ENCODE peak calls at places on chromosomes 4 and X, in seven cellular contexts. Q, N, T, V, Z, D and G are unnamed samples. For H3K9me3, the result is how much of the 10 kb centered on the place peaks cover.

GRCh38 chrX:123138473-123138872 is 45.6 kb upstream of the GRIA3 start:
- DNase-seq in Z (no peak), T (no peak), V (no peak), N (no peak), D (no peak), Q (no peak), G (no peak)

GRCh38 chr4:22502895-22503814 is 12.7 kb downstream of the ADGRA3 start:
- DNase-seq in Q (no peak), T (no peak), Z (no peak), N (no peak), D (no peak), V (no peak), G (no peak)

GRCh38 chrX:38271154-38271716 is 50.6 kb upstream of the SRPX start:
- DNase-seq in D (no peak), V (no peak), Z (no peak), T (no peak), N (no peak), Q (no peak), G (no peak)

GRCh38 chr4:55122235-55122634 is 3.2 kb downstream of the KDR start:
- DNase-seq in V (no peak), T (no peak), Q (no peak), D (no peak), Z (no peak), N (no peak), G (no peak)

GRCh38 chr4:174451897-174452296 is 70.4 kb downstream of the HPGD start:
- DNase-seq in Q (no peak), N (no peak), Z (no peak), T (no peak), D (no peak), V (no peak), G (no peak)

GRCh38 chr4:130747842-130748241 is 1651.9 kb downstream of the C4orf33 start:
- DNase-seq in Z (no peak), D (no peak), Q (no peak), V (no peak), N (no peak), T (no peak), G (no peak)

GRCh38 chr4:145440292-145441007 is 41.2 kb upstream of the SMAD1 start:
- DNase-seq in N (no peak), Z (no peak), D (no peak), Q (no peak), T (no peak), V (no peak), G (no peak)

GRCh38 chr4:7462509-7462971 is 27.8 kb upstream of the PSAPL1 start:
- DNase-seq in N (no peak), T (peak), D (no peak), Q (no peak), Z (no peak), V (no peak), G (no peak)

GRCh38 chrX:110317079-110317819 is 636 bp downstream of the AMMECR1 start:
- DNase-seq in Q (peak), V (peak), Z (peak), N (peak), D (peak), T (peak), G (peak)

GRCh38 chr4:92014060-92014459 is 289.7 kb upstream of the GRID2 start:
- DNase-seq in T (no peak), N (no peak), V (no peak), D (no peak), Z (no peak), Q (peak), G (no peak)

GRCh38 chr4:168608771-168609170 is 111.9 kb downstream of the PALLD start:
- DNase-seq in Z (no peak), T (no peak), D (no peak), Q (no peak), N (no peak), V (no peak), G (no peak)

GRCh38 chrX:107710617-107711391 is 64.8 kb downstream of the TSC22D3 start:
- DNase-seq in D (peak), N (no peak), V (peak), Z (peak), T (peak), Q (no peak), G (peak)

GRCh38 chrX:131298846-131299245 is 9.7 kb upstream of the IGSF1 start:
- DNase-seq in Z (no peak), D (no peak), N (no peak), V (no peak), Q (no peak), T (no peak), G (no peak)

GRCh38 chrX:111543212-111543762 is 31.8 kb downstream of the SERTM2 start:
- DNase-seq in Z (no peak), Q (no peak), N (no peak), T (no peak), D (no peak), V (no peak), G (no peak)

GRCh38 chrX:95539041-95539440 is 1145.6 kb upstream of the DIAPH2 start:
- DNase-seq in N (no peak), Q (no peak), V (no peak), T (no peak), D (no peak), Z (no peak), G (no peak)

GRCh38 chrX:13868481-13869040 is 51.7 kb upstream of the GPM6B start:
- DNase-seq in Q (no peak), V (no peak), T (no peak), N (no peak), Z (no peak), D (no peak), G (no peak)

GRCh38 chr4:67721317-67721769 is 20.4 kb upstream of the UBA6 start:
- DNase-seq in Z (no peak), D (no peak), N (no peak), T (no peak), Q (no peak), V (no peak), G (no peak)

GRCh38 chr4:10031663-10032590 is 10.6 kb upstream of the SLC2A9 start:
- DNase-seq in N (no peak), Q (no peak), Z (no peak), D (no peak), V (no peak), T (no peak), G (no peak)

GRCh38 chrX:13123857-13124345 is 79.5 kb upstream of the FAM9C start:
- DNase-seq in Q (no peak), D (no peak), V (no peak), Z (no peak), T (no peak), N (no peak), G (no peak)

GRCh38 chr4:128310266-128310697 is 22.7 kb upstream of the PGRMC2 start:
- DNase-seq in N (no peak), Z (no peak), Q (peak), D (peak), V (peak), T (no peak), G (no peak)

GRCh38 chr4:111718763-111719537 is 426.3 kb upstream of the FAM241A start:
- DNase-seq in V (no peak), Q (no peak), Z (no peak), D (no peak), T (no peak), N (no peak), G (no peak)

GRCh38 chr4:119930546-119930945 is 136.1 kb downstream of the MAD2L1 start:
- DNase-seq in Q (no peak), V (no peak), Z (no peak), N (no peak), D (no peak), T (no peak), G (no peak)

GRCh38 chr4:79651516-79651915 is 243.5 kb upstream of the GK2 start:
- DNase-seq in Z (no peak), D (no peak), N (no peak), V (no peak), Q (no peak), T (no peak), G (no peak)

GRCh38 chr4:56128231-56128630 is 179.5 kb downstream of the CEP135 start:
- DNase-seq in Q (no peak), V (no peak), T (no peak), N (no peak), D (no peak), Z (no peak), G (no peak)

GRCh38 chr4:39464886-39465501 is 6.1 kb downstream of the LIAS start:
- DNase-seq in T (no peak), D (no peak), Q (no peak), N (no peak), Z (no peak), V (no peak), G (no peak)

GRCh38 chr4:78902313-78902712 is 36.9 kb downstream of the PAQR3 start:
- DNase-seq in D (no peak), Q (no peak), N (no peak), Z (no peak), V (no peak), T (no peak), G (no peak)

GRCh38 chr4:22869235-22869634 is 176.5 kb downstream of the GBA3 start:
- DNase-seq in Z (no peak), V (no peak), T (no peak), N (no peak), Q (no peak), D (no peak), G (no peak)

GRCh38 chr4:10121568-10122097 is 5.0 kb upstream of the WDR1 start:
- DNase-seq in V (no peak), Z (no peak), T (no peak), N (no peak), D (no peak), Q (peak), G (no peak)

GRCh38 chr4:99038213-99038612 is 42.7 kb downstream of the METAP1 start:
- DNase-seq in T (no peak), N (no peak), Z (no peak), Q (no peak), V (no peak), D (no peak), G (no peak)

GRCh38 chr4:77765720-77766119 is 53.4 kb downstream of the CNOT6L start:
- DNase-seq in D (no peak), Z (no peak), V (no peak), Q (no peak), T (no peak), N (no peak), G (no peak)

GRCh38 chr4:76212851-76213414 is 691 bp downstream of the SCARB2 start:
- DNase-seq in Q (peak), D (no peak), T (no peak), V (no peak), Z (peak), N (no peak), G (peak)

GRCh38 chr4:134320048-134320447 is 118.5 kb upstream of the PABPC4L start:
- DNase-seq in N (no peak), Q (no peak), T (no peak), V (no peak), Z (no peak), D (no peak), G (no peak)

GRCh38 chr4:178142724-178143123 is 700.5 kb upstream of the AGA start:
- DNase-seq in Z (no peak), T (no peak), V (no peak), D (no peak), N (no peak), Q (no peak), G (no peak)

GRCh38 chr4:129232627-129233337 is 136.8 kb downstream of the C4orf33 start:
- DNase-seq in V (no peak), D (no peak), N (no peak), Z (no peak), T (no peak), Q (no peak), G (no peak)

DNA sequence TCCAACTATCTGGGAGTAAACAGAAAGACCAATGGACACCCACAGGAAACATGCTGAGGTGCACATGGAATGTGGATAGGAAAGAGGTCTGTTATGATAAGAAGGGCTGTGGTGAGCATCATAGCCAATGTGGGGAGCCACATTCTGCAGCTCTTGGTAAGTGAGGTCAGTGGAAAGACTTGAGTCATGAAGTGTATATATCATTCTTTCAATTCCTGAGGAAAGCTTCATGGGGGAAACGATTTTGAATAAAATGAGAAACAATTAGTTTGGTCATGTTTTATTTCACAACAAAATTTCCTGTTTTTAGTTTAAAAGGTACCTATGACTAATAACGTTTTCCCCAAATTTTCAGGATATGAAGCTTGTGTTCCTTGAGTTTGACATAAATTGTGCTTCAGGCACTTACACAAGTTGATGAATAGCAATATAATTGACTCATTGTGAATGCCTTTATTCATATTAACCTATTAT is 41.4 kb upstream of the RASSF6 start:
- DNase-seq in T (no peak), D (peak), Z (no peak), V (no peak), Q (no peak), N (no peak), G (no peak)
- H3K9me3 ChIP-seq in T (under half), D (under half), Z (under half), V (under half), Q (under half), N (under half), G (under half)

DNA sequence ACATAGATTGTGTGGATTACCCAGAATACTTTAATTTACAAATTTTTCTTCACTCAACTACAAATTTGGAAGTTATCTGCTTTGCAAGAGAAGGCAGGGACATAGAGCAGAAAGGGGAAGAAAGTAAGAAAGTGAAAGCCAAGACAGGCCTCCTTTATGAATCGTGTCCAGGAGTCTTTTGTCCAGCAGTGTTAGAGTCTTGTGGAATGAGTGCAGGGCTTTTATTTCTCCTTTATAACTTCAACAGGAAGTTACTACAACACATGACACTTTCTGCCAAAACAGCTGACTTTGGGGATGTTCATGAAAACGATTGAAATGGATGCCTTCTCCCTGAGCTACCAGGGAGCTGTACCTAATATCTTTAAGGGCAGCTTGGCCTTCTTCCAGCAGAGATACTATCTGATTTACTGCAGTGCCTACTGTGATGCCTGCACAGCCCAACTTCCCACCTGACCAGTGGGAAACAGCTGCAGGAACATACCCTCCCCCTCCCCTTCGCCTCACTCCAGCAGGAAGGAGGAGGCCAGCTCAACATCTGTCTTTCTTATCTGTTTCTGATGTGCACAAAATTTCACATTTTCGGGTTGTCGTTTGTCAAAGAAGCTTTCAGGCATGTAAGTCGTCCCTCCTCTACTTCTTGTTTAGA is 557.6 kb upstream of the SLIT2 start:
- DNase-seq in Z (no peak), T (peak), D (no peak), V (peak), N (no peak), Q (no peak), G (no peak)
- H3K9me3 ChIP-seq in Z (under half), T (under half), D (under half), V (under half), N (under half), Q (under half), G (under half)

GRCh38 chrX:152821145-152821765 is 9.3 kb downstream of the CETN2 start:
- DNase-seq in V (no peak), T (no peak), Q (peak), Z (no peak), N (no peak), D (peak), G (no peak)
- H3K9me3 ChIP-seq in V (under half), T (under half), Q (under half), Z (under half), N (under half), D (under half), G (under half)

DNA sequence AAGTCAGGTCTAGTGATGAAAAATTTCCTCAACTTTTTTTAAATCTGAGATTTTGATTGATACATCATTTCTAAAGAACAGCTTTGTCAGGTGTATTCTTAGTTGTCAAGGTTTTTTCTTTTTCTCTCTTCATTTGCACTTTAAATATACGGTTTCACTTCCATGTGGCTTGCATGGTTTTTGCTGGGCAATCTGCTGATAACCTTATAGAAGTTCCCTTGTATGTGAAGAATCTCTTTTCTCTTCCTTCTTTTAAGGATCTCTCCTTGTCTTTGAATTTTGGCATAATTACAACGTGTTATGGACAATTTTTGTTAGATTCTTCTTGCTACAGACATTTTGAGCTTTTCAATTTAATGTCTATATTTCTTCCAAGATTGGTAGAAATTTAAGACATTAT is 76.4 kb downstream of the ZNF721 start:
- DNase-seq in D (no peak), Z (no peak), Q (no peak), T (no peak), V (no peak), N (no peak), G (no peak)
- H3K9me3 ChIP-seq in D (under half), Z (half or more), Q (under half), T (under half), V (half or more), N (half or more), G (under half)

DNA sequence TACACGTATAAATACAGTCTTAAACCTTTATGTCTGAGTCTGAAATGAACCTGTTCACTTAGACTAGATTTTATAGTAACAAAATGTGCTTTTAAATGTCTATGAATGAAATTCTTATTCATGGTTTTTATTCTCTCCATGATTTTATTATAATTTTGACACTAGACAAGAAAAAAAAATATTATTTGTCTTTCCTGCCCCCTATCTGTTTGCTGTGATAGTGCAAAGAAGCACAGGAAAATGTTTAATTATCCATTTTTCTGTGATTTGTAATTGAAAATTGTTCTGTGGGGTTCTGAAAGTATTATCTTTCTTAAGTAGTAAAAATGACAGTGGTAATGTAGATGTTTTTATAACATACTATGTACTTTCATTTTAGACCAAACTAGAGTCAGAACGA is 52.0 kb downstream of the INTS6L start:
- DNase-seq in Z (no peak), Q (no peak), N (no peak), T (no peak), V (no peak), D (no peak), G (no peak)
- H3K9me3 ChIP-seq in Z (under half), Q (under half), N (under half), T (under half), V (under half), D (under half), G (under half)

GRCh38 chrX:113529425-113530013 is 688.9 kb upstream of the AMOT start:
- DNase-seq in N (no peak), D (no peak), T (no peak), Z (no peak), V (no peak), Q (no peak), G (no peak)
- H3K9me3 ChIP-seq in N (under half), D (under half), T (under half), Z (under half), V (under half), Q (under half), G (under half)